ENCODE peak calls at places on chromosomes 3 and 15, in five cellular contexts. K is PC-3, M is HCT116, X is HepG2, P is SK-N-SH. U is an unnamed sample. For H3K79me2, the result is how much of the 10 kb centered on the place peaks cover.

GRCh38 chr15:66498501-66499386 is 1.2 kb upstream of the SNAPC5 start:
- DNase-seq in K (peak), M (no peak), X (peak), P (peak), U (peak)

GRCh38 chr3:66483006-66483928 is 17.6 kb downstream of the LRIG1 start:
- DNase-seq in K (no peak), M (no peak), X (no peak), P (peak), U (no peak)

GRCh38 chr3:11944052-11944673 is 60.0 kb upstream of the SYN2 start:
- DNase-seq in K (peak), M (peak), X (peak), P (peak), U (peak)

GRCh38 chr3:12729313-12729676 is 29.8 kb downstream of the TMEM40 start:
- DNase-seq in K (no peak), M (no peak), X (no peak), P (no peak), U (peak)

GRCh38 chr3:71016141-71016845 is 567.2 kb downstream of the FOXP1 start:
- DNase-seq in K (no peak), M (no peak), X (peak), P (no peak), U (no peak)

GRCh38 chr3:160434071-160434470 is 15.5 kb downstream of the TRIM59 start:
- DNase-seq in K (no peak), M (no peak), X (no peak), P (no peak), U (no peak)

GRCh38 chr3:177102526-177102925 is 94.8 kb downstream of the TBL1XR1 start:
- DNase-seq in K (no peak), M (no peak), X (no peak), P (no peak), U (no peak)

GRCh38 chr3:48067271-48067670 is 51.1 kb upstream of the MAP4 start:
- DNase-seq in K (no peak), M (no peak), X (no peak), P (no peak), U (no peak)

GRCh38 chr15:78951841-78952238 is 7.0 kb upstream of the CTSH start:
- DNase-seq in K (peak), M (no peak), X (peak), P (no peak), U (peak)

GRCh38 chr3:107861904-107862303 is 228.9 kb downstream of the CD47 start:
- DNase-seq in K (no peak), M (no peak), X (no peak), P (no peak), U (no peak)

GRCh38 chr15:68328485-68328884 is 50.9 kb downstream of the FEM1B start:
- DNase-seq in K (peak), M (no peak), X (no peak), P (no peak), U (no peak)

GRCh38 chr15:59349715-59350420 is 22.8 kb downstream of the MYO1E start:
- DNase-seq in K (peak), M (peak), X (peak), P (peak), U (peak)

GRCh38 chr3:147699175-147699838 is 290.1 kb downstream of the ZIC1 start:
- DNase-seq in K (peak), M (peak), X (no peak), P (no peak), U (no peak)

GRCh38 chr3:30641612-30642251 is 35.3 kb downstream of the TGFBR2 start:
- DNase-seq in K (no peak), M (no peak), X (no peak), P (no peak), U (no peak)
- H3K79me2 ChIP-seq in K (half or more), M (half or more), X (half or more), P (half or more), U (half or more)

GRCh38 chr3:4856564-4856963 is 122.7 kb upstream of the BHLHE40 start:
- DNase-seq in K (no peak), M (no peak), X (no peak), P (no peak), U (no peak)
- H2AFZ ChIP-seq in K (no peak), M (no peak), X (no peak), P (no peak), U (no peak)

DNA sequence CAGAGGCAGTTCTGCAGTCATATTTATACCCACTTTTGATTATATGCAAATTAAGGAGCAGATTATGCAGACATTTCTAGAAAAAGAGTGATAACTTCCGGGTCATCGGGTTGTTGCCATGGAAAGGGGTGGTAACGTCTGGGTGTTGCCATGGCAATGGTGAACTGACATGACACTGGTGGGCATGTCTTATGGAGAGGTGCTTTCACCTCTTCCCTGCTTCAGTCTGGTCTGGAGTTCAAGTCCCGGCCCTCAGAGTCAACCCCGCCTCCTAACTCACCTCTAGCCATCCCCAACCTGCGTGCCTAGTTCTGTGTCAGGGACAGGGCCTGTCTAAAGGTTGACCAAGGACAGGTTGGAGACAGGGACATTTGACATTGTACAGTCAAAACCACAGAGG is 95.9 kb downstream of the LSM3 start:
- DNase-seq in K (no peak), M (no peak), X (no peak), P (no peak), U (no peak)
- H3K4me2 ChIP-seq in K (no peak), M (no peak), X (no peak), P (no peak), U (no peak)

GRCh38 chr15:50973605-50974004 is 65.1 kb downstream of the AP4E1 start:
- DNase-seq in K (no peak), M (no peak), X (no peak), P (no peak), U (no peak)
- H3K79me2 ChIP-seq in K (under half), M (under half), X (under half), P (under half), U (under half)

GRCh38 chr15:47819158-47819557 is 101.9 kb downstream of the SEMA6D start:
- DNase-seq in K (no peak), M (no peak), X (no peak), P (no peak), U (no peak)

GRCh38 chr15:47820780-47821319 is 103.5 kb downstream of the SEMA6D start:
- DNase-seq in K (no peak), M (no peak), X (no peak), P (no peak), U (no peak)

GRCh38 chr15:47820047-47820779 is 102.9 kb downstream of the SEMA6D start:
- DNase-seq in K (peak), M (no peak), X (no peak), P (no peak), U (no peak)

GRCh38 chr15:47824185-47824584 is 106.9 kb downstream of the SEMA6D start:
- DNase-seq in K (no peak), M (no peak), X (no peak), P (no peak), U (no peak)

DNA sequence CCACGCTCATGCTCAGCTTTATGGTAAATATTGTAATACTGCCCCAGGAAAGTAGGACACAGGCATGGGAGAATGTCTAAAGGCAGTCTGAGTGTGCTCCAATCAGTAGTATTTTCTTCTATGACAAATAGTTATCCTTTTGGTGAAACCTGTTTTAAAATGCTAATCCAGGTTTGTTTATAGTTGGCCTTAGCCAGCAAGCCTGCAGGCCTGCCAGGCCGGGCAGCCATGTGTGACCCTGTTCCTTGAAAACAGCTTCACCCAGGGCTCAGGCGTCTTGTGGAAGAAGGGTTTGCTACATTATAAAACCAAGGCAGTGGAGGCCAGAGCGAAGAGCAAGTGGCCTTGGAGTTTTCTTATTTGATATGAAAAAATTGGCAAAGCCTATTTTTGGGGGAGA is 104.8 kb downstream of the SEMA6D start:
- DNase-seq in K (no peak), M (no peak), X (no peak), P (no peak), U (no peak)
- H2AFZ ChIP-seq in K (no peak), M (no peak), X (no peak), P (no peak), U (no peak)

GRCh38 chr3:120850326-120851295 is 57.4 kb upstream of the STXBP5L start:
- DNase-seq in K (no peak), M (no peak), X (no peak), P (no peak), U (no peak)
- H3K4me2 ChIP-seq in K (no peak), M (no peak), X (no peak), P (no peak), U (no peak)

GRCh38 chr15:74676801-74677200 is 19.0 kb downstream of the EDC3 start:
- DNase-seq in K (no peak), M (no peak), X (no peak), P (no peak), U (no peak)
- H3K79me2 ChIP-seq in K (under half), M (half or more), X (under half), P (half or more), U (half or more)

U was measured in hepatocyte.